ENCODE peak calls at places on chromosomes 12 and 14, in seven cellular contexts. W, I, H, O, D, Q and L are unnamed samples.

GRCh38 chr12:58541300-58541690 is 379.0 kb downstream of the LRIG3 start:
- DNase-seq in W (no peak), H (no peak), D (no peak), O (no peak), Q (no peak), I (no peak), L (no peak)

GRCh38 chr14:20998139-20998538 is 954 bp upstream of the SLC39A2 start:
- DNase-seq in W (no peak), H (no peak), I (no peak), Q (no peak), D (no peak), O (no peak), L (no peak)

GRCh38 chr12:13340149-13340548 is 143.6 kb downstream of the EMP1 start:
- DNase-seq in O (no peak), W (no peak), I (no peak), Q (no peak), H (no peak), D (no peak), L (no peak)

GRCh38 chr14:84254205-84254788 is 1275.6 kb upstream of the FLRT2 start:
- DNase-seq in I (no peak), W (no peak), Q (no peak), O (no peak), H (no peak), D (no peak), L (no peak)

GRCh38 chr14:77849711-77850110 is 49.8 kb downstream of the ADCK1 start:
- DNase-seq in H (no peak), D (no peak), I (no peak), W (no peak), Q (no peak), O (no peak), L (no peak)

GRCh38 chr14:74251546-74252030 is 12.3 kb downstream of the VSX2 start:
- DNase-seq in I (peak), W (peak), H (peak), D (peak), Q (peak), O (peak), L (peak)

GRCh38 chr12:106879612-106880011 is 76.1 kb upstream of the TMEM263 start:
- DNase-seq in Q (no peak), D (no peak), W (no peak), O (no peak), H (no peak), I (no peak), L (no peak)

GRCh38 chr12:104718581-104718980 is 239.5 kb downstream of the SLC41A2 start:
- DNase-seq in W (no peak), I (no peak), D (no peak), Q (no peak), H (no peak), O (no peak), L (no peak)

GRCh38 chr12:8026282-8026637 is 6.3 kb upstream of the FOXJ2 start:
- DNase-seq in D (no peak), Q (no peak), W (peak), I (no peak), H (no peak), O (no peak), L (no peak)

GRCh38 chr14:69573841-69574265 is 818 bp downstream of the CCDC177 start:
- DNase-seq in Q (no peak), H (no peak), O (no peak), D (no peak), I (no peak), W (peak), L (no peak)

GRCh38 chr12:53738834-53739284 is 11.6 kb upstream of the CALCOCO1 start:
- DNase-seq in D (no peak), H (no peak), I (no peak), W (no peak), O (no peak), Q (no peak), L (no peak)

GRCh38 chr14:70893062-70893841 is 14.0 kb upstream of the PCNX1 start:
- DNase-seq in I (no peak), D (no peak), Q (no peak), H (no peak), O (no peak), W (no peak), L (no peak)

GRCh38 chr12:61385771-61386170 is 874.4 kb upstream of the USP15 start:
- DNase-seq in W (no peak), D (no peak), I (no peak), O (no peak), H (no peak), Q (no peak), L (no peak)

GRCh38 chr12:60211244-60211643 is 615.4 kb downstream of the SLC16A7 start:
- DNase-seq in W (no peak), O (no peak), H (no peak), Q (no peak), I (no peak), D (no peak), L (no peak)

GRCh38 chr12:95623554-95624170 is 72.4 kb upstream of the USP44 start:
- DNase-seq in I (peak), H (no peak), W (peak), Q (peak), D (peak), O (no peak), L (peak)

GRCh38 chr12:87290505-87290904 is 738.7 kb downstream of the C12orf50 start:
- DNase-seq in H (no peak), Q (no peak), D (no peak), W (no peak), O (no peak), I (no peak), L (no peak)